ENCODE peak calls at places on chromosomes 5 and 9, in seven cellular contexts. O, J, V, F, B, K and G are unnamed samples.

GRCh38 chr5:12901696-12902095 is 997.5 kb upstream of the CTNND2 start:
- DNase-seq in O (no peak), F (no peak), V (no peak), J (no peak), B (no peak), K (no peak), G (no peak)

GRCh38 chr9:23587433-23587832 is 238.6 kb downstream of the ELAVL2 start:
- DNase-seq in K (no peak), F (no peak), O (no peak), V (no peak), J (peak; percentile 3), B (no peak), G (no peak)

GRCh38 chr9:129176786-129177442 is 1.1 kb downstream of the IER5L start:
- DNase-seq in B (no peak), K (no peak), V (peak; percentile 86), J (no peak), O (peak; percentile 26), F (peak; percentile 48), G (peak; percentile 75)

GRCh38 chr9:106868096-106868495 is 5.1 kb downstream of the ZNF462 start:
- DNase-seq in O (no peak), K (no peak), F (no peak), V (no peak), B (no peak), J (no peak), G (no peak)

GRCh38 chr5:172223901-172224873 is 30.2 kb downstream of the EFCAB9 start:
- DNase-seq in J (no peak), K (no peak), V (no peak), O (no peak), F (no peak), B (no peak), G (peak; percentile 56)

GRCh38 chr5:167332291-167332690 is 959.2 kb upstream of the WWC1 start:
- DNase-seq in O (no peak), F (no peak), K (no peak), B (no peak), J (no peak), V (no peak), G (peak; percentile 55)

GRCh38 chr5:125559296-125559695 is 812.9 kb upstream of the ZNF608 start:
- DNase-seq in O (no peak), B (peak; percentile 44), K (no peak), V (no peak), J (peak; percentile 78), F (peak; percentile 77), G (no peak)

GRCh38 chr5:73494716-73495115 is 3.5 kb upstream of the BTF3 start:
- DNase-seq in K (no peak), F (no peak), V (no peak), B (no peak), O (no peak), J (peak; percentile 44), G (no peak)

GRCh38 chr5:125372694-125373621 is 626.5 kb upstream of the ZNF608 start:
- DNase-seq in F (peak; percentile 72), J (peak; percentile 20), O (peak; percentile 48), K (no peak), V (no peak), B (no peak), G (peak; percentile 81)